ENCODE peak calls at places on chromosome 4, in nine cellular contexts. One of them, this sample, is unnamed.

GRCh38 chr4:87152310-87153061 is 67.9 kb downstream of the KLHL8 start:
- ATAC-seq in body of pancreas: no peak
- ATAC-seq in left cardiac atrium: no peak
- ATAC-seq in pancreas: peak; percentile 46
- ATAC-seq in CD4-positive, alpha-beta T cell: no peak
- ATAC-seq in thoracic aorta: no peak
- ATAC-seq in heart right ventricle: no peak
- ATAC-seq in DND-41: no peak
- ATAC-seq in activated CD4-positive, alpha-beta T cell treated with anti-CD3 and anti-CD28 coated beads for 36 hours: no peak
- ATAC-seq in this sample: no peak

GRCh38 chr4:67632492-67632891 is 68.5 kb downstream of the UBA6 start:
- ATAC-seq in body of pancreas: no peak
- ATAC-seq in left cardiac atrium: no peak
- ATAC-seq in pancreas: no peak
- ATAC-seq in CD4-positive, alpha-beta T cell: no peak
- ATAC-seq in thoracic aorta: no peak
- ATAC-seq in heart right ventricle: no peak
- ATAC-seq in DND-41: no peak
- ATAC-seq in activated CD4-positive, alpha-beta T cell treated with anti-CD3 and anti-CD28 coated beads for 36 hours: no peak
- ATAC-seq in this sample: no peak

GRCh38 chr4:152248347-152248746 is 287.5 kb downstream of the FBXW7 start:
- ATAC-seq in body of pancreas: no peak
- ATAC-seq in left cardiac atrium: no peak
- ATAC-seq in pancreas: no peak
- ATAC-seq in CD4-positive, alpha-beta T cell: no peak
- ATAC-seq in thoracic aorta: no peak
- ATAC-seq in heart right ventricle: no peak
- ATAC-seq in DND-41: no peak
- ATAC-seq in activated CD4-positive, alpha-beta T cell treated with anti-CD3 and anti-CD28 coated beads for 36 hours: no peak
- ATAC-seq in this sample: no peak

GRCh38 chr4:47451657-47452056 is 11.8 kb downstream of the COMMD8 start:
- ATAC-seq in body of pancreas: no peak
- ATAC-seq in left cardiac atrium: peak; percentile 63
- ATAC-seq in pancreas: no peak
- ATAC-seq in CD4-positive, alpha-beta T cell: no peak
- ATAC-seq in thoracic aorta: no peak
- ATAC-seq in heart right ventricle: peak; percentile 92
- ATAC-seq in DND-41: no peak
- ATAC-seq in activated CD4-positive, alpha-beta T cell treated with anti-CD3 and anti-CD28 coated beads for 36 hours: no peak
- ATAC-seq in this sample: no peak

GRCh38 chr4:57109847-57110634 is at the start of gene IGFBP7:
- ATAC-seq in body of pancreas: peak; percentile 85
- ATAC-seq in left cardiac atrium: peak; percentile 94
- ATAC-seq in pancreas: peak; percentile 84
- ATAC-seq in CD4-positive, alpha-beta T cell: no peak
- ATAC-seq in thoracic aorta: peak; percentile 61
- ATAC-seq in heart right ventricle: peak; percentile 88
- ATAC-seq in DND-41: no peak
- ATAC-seq in activated CD4-positive, alpha-beta T cell treated with anti-CD3 and anti-CD28 coated beads for 36 hours: peak; percentile 53
- ATAC-seq in this sample: peak; percentile 23

GRCh38 chr4:24991015-24991414 is 39.7 kb downstream of the LGI2 start:
- ATAC-seq in body of pancreas: peak; percentile 40
- ATAC-seq in left cardiac atrium: peak; percentile 59
- ATAC-seq in pancreas: no peak
- ATAC-seq in CD4-positive, alpha-beta T cell: no peak
- ATAC-seq in thoracic aorta: no peak
- ATAC-seq in heart right ventricle: peak; percentile 92
- ATAC-seq in DND-41: no peak
- ATAC-seq in activated CD4-positive, alpha-beta T cell treated with anti-CD3 and anti-CD28 coated beads for 36 hours: no peak
- ATAC-seq in this sample: no peak

GRCh38 chr4:122003335-122003734 is 51.5 kb upstream of the TRPC3 start:
- ATAC-seq in body of pancreas: no peak
- ATAC-seq in left cardiac atrium: no peak
- ATAC-seq in pancreas: no peak
- ATAC-seq in CD4-positive, alpha-beta T cell: peak; percentile 43
- ATAC-seq in thoracic aorta: no peak
- ATAC-seq in heart right ventricle: no peak
- ATAC-seq in DND-41: peak; percentile 71
- ATAC-seq in activated CD4-positive, alpha-beta T cell treated with anti-CD3 and anti-CD28 coated beads for 36 hours: peak; percentile 73
- ATAC-seq in this sample: peak; percentile 55

GRCh38 chr4:101199507-101200285 is 147.6 kb downstream of the PPP3CA start:
- ATAC-seq in body of pancreas: no peak
- ATAC-seq in left cardiac atrium: no peak
- ATAC-seq in pancreas: no peak
- ATAC-seq in CD4-positive, alpha-beta T cell: no peak
- ATAC-seq in thoracic aorta: no peak
- ATAC-seq in heart right ventricle: peak; percentile 70
- ATAC-seq in DND-41: no peak
- ATAC-seq in activated CD4-positive, alpha-beta T cell treated with anti-CD3 and anti-CD28 coated beads for 36 hours: no peak
- ATAC-seq in this sample: no peak

GRCh38 chr4:124647599-124647998 is 64.9 kb downstream of the ANKRD50 start:
- ATAC-seq in body of pancreas: no peak
- ATAC-seq in left cardiac atrium: no peak
- ATAC-seq in pancreas: no peak
- ATAC-seq in CD4-positive, alpha-beta T cell: no peak
- ATAC-seq in thoracic aorta: no peak
- ATAC-seq in heart right ventricle: no peak
- ATAC-seq in DND-41: no peak
- ATAC-seq in activated CD4-positive, alpha-beta T cell treated with anti-CD3 and anti-CD28 coated beads for 36 hours: no peak
- ATAC-seq in this sample: no peak

GRCh38 chr4:165077034-165077578 is 23.4 kb downstream of the TRIM75 start:
- ATAC-seq in body of pancreas: no peak
- ATAC-seq in left cardiac atrium: no peak
- ATAC-seq in pancreas: no peak
- ATAC-seq in CD4-positive, alpha-beta T cell: no peak
- ATAC-seq in thoracic aorta: no peak
- ATAC-seq in heart right ventricle: no peak
- ATAC-seq in DND-41: no peak
- ATAC-seq in activated CD4-positive, alpha-beta T cell treated with anti-CD3 and anti-CD28 coated beads for 36 hours: no peak
- ATAC-seq in this sample: no peak

GRCh38 chr4:121183359-121183758 is 19.2 kb upstream of the TNIP3 start:
- ATAC-seq in body of pancreas: no peak
- ATAC-seq in left cardiac atrium: no peak
- ATAC-seq in pancreas: no peak
- ATAC-seq in CD4-positive, alpha-beta T cell: no peak
- ATAC-seq in thoracic aorta: no peak
- ATAC-seq in heart right ventricle: no peak
- ATAC-seq in DND-41: peak; percentile 39
- ATAC-seq in activated CD4-positive, alpha-beta T cell treated with anti-CD3 and anti-CD28 coated beads for 36 hours: no peak
- ATAC-seq in this sample: no peak

GRCh38 chr4:145308598-145308997 is 128.2 kb upstream of the OTUD4 start:
- ATAC-seq in body of pancreas: no peak
- ATAC-seq in left cardiac atrium: no peak
- ATAC-seq in pancreas: no peak
- ATAC-seq in CD4-positive, alpha-beta T cell: no peak
- ATAC-seq in thoracic aorta: no peak
- ATAC-seq in heart right ventricle: no peak
- ATAC-seq in DND-41: no peak
- ATAC-seq in activated CD4-positive, alpha-beta T cell treated with anti-CD3 and anti-CD28 coated beads for 36 hours: no peak
- ATAC-seq in this sample: no peak

GRCh38 chr4:128461300-128462103 is 173.9 kb upstream of the PGRMC2 start:
- ATAC-seq in body of pancreas: peak; percentile 52
- ATAC-seq in left cardiac atrium: peak; percentile 50
- ATAC-seq in pancreas: peak; percentile 76
- ATAC-seq in CD4-positive, alpha-beta T cell: no peak
- ATAC-seq in thoracic aorta: peak; percentile 71
- ATAC-seq in heart right ventricle: peak; percentile 37
- ATAC-seq in DND-41: no peak
- ATAC-seq in activated CD4-positive, alpha-beta T cell treated with anti-CD3 and anti-CD28 coated beads for 36 hours: no peak
- ATAC-seq in this sample: no peak

GRCh38 chr4:188113156-188113555 is 3.8 kb upstream of the TRIML2 start:
- ATAC-seq in body of pancreas: no peak
- ATAC-seq in left cardiac atrium: no peak
- ATAC-seq in pancreas: no peak
- ATAC-seq in CD4-positive, alpha-beta T cell: no peak
- ATAC-seq in thoracic aorta: no peak
- ATAC-seq in heart right ventricle: no peak
- ATAC-seq in DND-41: no peak
- ATAC-seq in activated CD4-positive, alpha-beta T cell treated with anti-CD3 and anti-CD28 coated beads for 36 hours: no peak
- ATAC-seq in this sample: no peak

GRCh38 chr4:96097040-96097607 is 257.2 kb downstream of the PDHA2 start:
- ATAC-seq in body of pancreas: no peak
- ATAC-seq in left cardiac atrium: no peak
- ATAC-seq in pancreas: no peak
- ATAC-seq in CD4-positive, alpha-beta T cell: no peak
- ATAC-seq in thoracic aorta: no peak
- ATAC-seq in heart right ventricle: no peak
- ATAC-seq in DND-41: peak; percentile 49
- ATAC-seq in activated CD4-positive, alpha-beta T cell treated with anti-CD3 and anti-CD28 coated beads for 36 hours: no peak
- ATAC-seq in this sample: no peak

GRCh38 chr4:89137695-89138094 is 26.4 kb downstream of the TIGD2 start:
- ATAC-seq in body of pancreas: no peak
- ATAC-seq in left cardiac atrium: no peak
- ATAC-seq in pancreas: no peak
- ATAC-seq in CD4-positive, alpha-beta T cell: no peak
- ATAC-seq in thoracic aorta: no peak
- ATAC-seq in heart right ventricle: no peak
- ATAC-seq in DND-41: no peak
- ATAC-seq in activated CD4-positive, alpha-beta T cell treated with anti-CD3 and anti-CD28 coated beads for 36 hours: no peak
- ATAC-seq in this sample: no peak

GRCh38 chr4:90215286-90215685 is 88.1 kb downstream of the CCSER1 start:
- ATAC-seq in body of pancreas: peak; percentile 40
- ATAC-seq in left cardiac atrium: no peak
- ATAC-seq in pancreas: peak; percentile 50
- ATAC-seq in CD4-positive, alpha-beta T cell: no peak
- ATAC-seq in thoracic aorta: no peak
- ATAC-seq in heart right ventricle: no peak
- ATAC-seq in DND-41: no peak
- ATAC-seq in activated CD4-positive, alpha-beta T cell treated with anti-CD3 and anti-CD28 coated beads for 36 hours: no peak
- ATAC-seq in this sample: no peak

GRCh38 chr4:156677136-156677535 is 294.5 kb downstream of the PDGFC start:
- ATAC-seq in body of pancreas: no peak
- ATAC-seq in left cardiac atrium: no peak
- ATAC-seq in pancreas: peak; percentile 78
- ATAC-seq in CD4-positive, alpha-beta T cell: no peak
- ATAC-seq in thoracic aorta: no peak
- ATAC-seq in heart right ventricle: no peak
- ATAC-seq in DND-41: no peak
- ATAC-seq in activated CD4-positive, alpha-beta T cell treated with anti-CD3 and anti-CD28 coated beads for 36 hours: no peak
- ATAC-seq in this sample: no peak

GRCh38 chr4:186807131-186807530 is 83.5 kb upstream of the FAT1 start:
- ATAC-seq in body of pancreas: no peak
- ATAC-seq in left cardiac atrium: no peak
- ATAC-seq in pancreas: no peak
- ATAC-seq in CD4-positive, alpha-beta T cell: no peak
- ATAC-seq in thoracic aorta: no peak
- ATAC-seq in heart right ventricle: no peak
- ATAC-seq in DND-41: no peak
- ATAC-seq in activated CD4-positive, alpha-beta T cell treated with anti-CD3 and anti-CD28 coated beads for 36 hours: no peak
- ATAC-seq in this sample: no peak

GRCh38 chr4:38968668-38969067 is 63.5 kb downstream of the TMEM156 start:
- ATAC-seq in body of pancreas: no peak
- ATAC-seq in left cardiac atrium: peak; percentile 38
- ATAC-seq in pancreas: no peak
- ATAC-seq in CD4-positive, alpha-beta T cell: no peak
- ATAC-seq in thoracic aorta: no peak
- ATAC-seq in heart right ventricle: no peak
- ATAC-seq in DND-41: no peak
- ATAC-seq in activated CD4-positive, alpha-beta T cell treated with anti-CD3 and anti-CD28 coated beads for 36 hours: no peak
- ATAC-seq in this sample: no peak

GRCh38 chr4:148787831-148788477 is 345.7 kb upstream of the NR3C2 start:
- ATAC-seq in body of pancreas: peak; percentile 59
- ATAC-seq in left cardiac atrium: peak; percentile 76
- ATAC-seq in pancreas: peak; percentile 45
- ATAC-seq in CD4-positive, alpha-beta T cell: no peak
- ATAC-seq in thoracic aorta: no peak
- ATAC-seq in heart right ventricle: peak; percentile 96
- ATAC-seq in DND-41: no peak
- ATAC-seq in activated CD4-positive, alpha-beta T cell treated with anti-CD3 and anti-CD28 coated beads for 36 hours: no peak
- ATAC-seq in this sample: no peak

GRCh38 chr4:26780524-26780923 is 80.1 kb upstream of the STIM2 start:
- ATAC-seq in body of pancreas: no peak
- ATAC-seq in left cardiac atrium: peak; percentile 80
- ATAC-seq in pancreas: no peak
- ATAC-seq in CD4-positive, alpha-beta T cell: no peak
- ATAC-seq in thoracic aorta: no peak
- ATAC-seq in heart right ventricle: no peak
- ATAC-seq in DND-41: no peak
- ATAC-seq in activated CD4-positive, alpha-beta T cell treated with anti-CD3 and anti-CD28 coated beads for 36 hours: peak; percentile 80
- ATAC-seq in this sample: no peak

GRCh38 chr4:4418676-4419370 is 31.9 kb downstream of the NSG1 start:
- ATAC-seq in body of pancreas: no peak
- ATAC-seq in left cardiac atrium: no peak
- ATAC-seq in pancreas: no peak
- ATAC-seq in CD4-positive, alpha-beta T cell: peak; percentile 65
- ATAC-seq in thoracic aorta: no peak
- ATAC-seq in heart right ventricle: no peak
- ATAC-seq in DND-41: peak; percentile 41
- ATAC-seq in activated CD4-positive, alpha-beta T cell treated with anti-CD3 and anti-CD28 coated beads for 36 hours: peak; percentile 76
- ATAC-seq in this sample: peak; percentile 33

GRCh38 chr4:174582463-174582862 is 60.2 kb upstream of the HPGD start:
- ATAC-seq in body of pancreas: no peak
- ATAC-seq in left cardiac atrium: no peak
- ATAC-seq in pancreas: no peak
- ATAC-seq in CD4-positive, alpha-beta T cell: no peak
- ATAC-seq in thoracic aorta: no peak
- ATAC-seq in heart right ventricle: no peak
- ATAC-seq in DND-41: no peak
- ATAC-seq in activated CD4-positive, alpha-beta T cell treated with anti-CD3 and anti-CD28 coated beads for 36 hours: no peak
- ATAC-seq in this sample: no peak

GRCh38 chr4:140736669-140737343 is 19.4 kb downstream of the TBC1D9 start:
- ATAC-seq in body of pancreas: no peak
- ATAC-seq in left cardiac atrium: peak; percentile 29
- ATAC-seq in pancreas: peak; percentile 24
- ATAC-seq in CD4-positive, alpha-beta T cell: no peak
- ATAC-seq in thoracic aorta: no peak
- ATAC-seq in heart right ventricle: peak; percentile 35
- ATAC-seq in DND-41: no peak
- ATAC-seq in activated CD4-positive, alpha-beta T cell treated with anti-CD3 and anti-CD28 coated beads for 36 hours: no peak
- ATAC-seq in this sample: no peak

GRCh38 chr4:169246957-169247396 is 23.8 kb downstream of the SH3RF1 start:
- ATAC-seq in body of pancreas: no peak
- ATAC-seq in left cardiac atrium: no peak
- ATAC-seq in pancreas: no peak
- ATAC-seq in CD4-positive, alpha-beta T cell: no peak
- ATAC-seq in thoracic aorta: no peak
- ATAC-seq in heart right ventricle: no peak
- ATAC-seq in DND-41: no peak
- ATAC-seq in activated CD4-positive, alpha-beta T cell treated with anti-CD3 and anti-CD28 coated beads for 36 hours: no peak
- ATAC-seq in this sample: no peak

GRCh38 chr4:87941537-87942392 is 33.7 kb upstream of the SPP1 start:
- ATAC-seq in body of pancreas: no peak
- ATAC-seq in left cardiac atrium: no peak
- ATAC-seq in pancreas: no peak
- ATAC-seq in CD4-positive, alpha-beta T cell: no peak
- ATAC-seq in thoracic aorta: no peak
- ATAC-seq in heart right ventricle: no peak
- ATAC-seq in DND-41: no peak
- ATAC-seq in activated CD4-positive, alpha-beta T cell treated with anti-CD3 and anti-CD28 coated beads for 36 hours: no peak
- ATAC-seq in this sample: no peak

GRCh38 chr4:158513246-158513645 is 8.4 kb upstream of the RXFP1 start:
- ATAC-seq in body of pancreas: no peak
- ATAC-seq in left cardiac atrium: no peak
- ATAC-seq in pancreas: no peak
- ATAC-seq in CD4-positive, alpha-beta T cell: no peak
- ATAC-seq in thoracic aorta: no peak
- ATAC-seq in heart right ventricle: no peak
- ATAC-seq in DND-41: no peak
- ATAC-seq in activated CD4-positive, alpha-beta T cell treated with anti-CD3 and anti-CD28 coated beads for 36 hours: no peak
- ATAC-seq in this sample: no peak

GRCh38 chr4:145804134-145804533 is 124.2 kb downstream of the C4orf51 start:
- ATAC-seq in body of pancreas: peak; percentile 59
- ATAC-seq in left cardiac atrium: peak; percentile 87
- ATAC-seq in pancreas: peak; percentile 72
- ATAC-seq in CD4-positive, alpha-beta T cell: no peak
- ATAC-seq in thoracic aorta: peak; percentile 78
- ATAC-seq in heart right ventricle: peak; percentile 53
- ATAC-seq in DND-41: no peak
- ATAC-seq in activated CD4-positive, alpha-beta T cell treated with anti-CD3 and anti-CD28 coated beads for 36 hours: no peak
- ATAC-seq in this sample: no peak

GRCh38 chr4:105279314-105279713 is 132.6 kb downstream of the TET2 start:
- ATAC-seq in body of pancreas: no peak
- ATAC-seq in left cardiac atrium: no peak
- ATAC-seq in pancreas: no peak
- ATAC-seq in CD4-positive, alpha-beta T cell: no peak
- ATAC-seq in thoracic aorta: no peak
- ATAC-seq in heart right ventricle: no peak
- ATAC-seq in DND-41: no peak
- ATAC-seq in activated CD4-positive, alpha-beta T cell treated with anti-CD3 and anti-CD28 coated beads for 36 hours: no peak
- ATAC-seq in this sample: no peak

GRCh38 chr4:142420461-142421095 is 425.5 kb downstream of the INPP4B start:
- ATAC-seq in body of pancreas: no peak
- ATAC-seq in left cardiac atrium: no peak
- ATAC-seq in pancreas: no peak
- ATAC-seq in CD4-positive, alpha-beta T cell: no peak
- ATAC-seq in thoracic aorta: no peak
- ATAC-seq in heart right ventricle: no peak
- ATAC-seq in DND-41: no peak
- ATAC-seq in activated CD4-positive, alpha-beta T cell treated with anti-CD3 and anti-CD28 coated beads for 36 hours: no peak
- ATAC-seq in this sample: no peak

This sample was measured in activated CD4-positive, CD25-positive, alpha-beta regulatory T cell treated with anti-CD3 and anti-CD28 coated beads, Interleukin-2, amount 50 U/mL, for 24 hours.